ENCODE peak calls at places on chromosomes 2 and 18, in seven cellular contexts. A is endodermal cell, J is lower lobe of right lung, C is astrocyte, U is A673, W is psoas muscle, Y is adrenal gland. S is an unnamed sample.
A peak's percentile ranks its signal among the peaks of the same experiment; 100 is the strongest.

GRCh38 chr2:79721966-79722365 is 209.1 kb downstream of the CTNNA2 start:
- DNase-seq in C (peak; percentile 58), J (no peak), Y (no peak), U (no peak), W (no peak), A (no peak), S (no peak)

GRCh38 chr2:189437931-189438330 is 3.3 kb upstream of the WDR75 start:
- DNase-seq in J (no peak), C (no peak), U (no peak), Y (no peak), W (no peak), A (no peak), S (no peak)

GRCh38 chr2:232338759-232339106 is 39.8 kb upstream of the ALPP start:
- DNase-seq in C (no peak), A (no peak), U (no peak), J (peak; percentile 38), W (peak; percentile 37), Y (no peak), S (no peak)

GRCh38 chr2:158181171-158181570 is 79.5 kb downstream of the UPP2 start:
- DNase-seq in U (no peak), A (no peak), J (no peak), Y (no peak), C (no peak), W (no peak), S (no peak)

GRCh38 chr2:14901740-14902139 is 269.2 kb downstream of the LRATD1 start:
- DNase-seq in W (no peak), J (no peak), C (no peak), U (peak; percentile 70), Y (no peak), A (no peak), S (no peak)

GRCh38 chr2:194705398-194705797 is 951.6 kb upstream of the SLC39A10 start:
- DNase-seq in J (no peak), Y (no peak), A (no peak), C (no peak), W (no peak), U (no peak), S (no peak)

GRCh38 chr2:108253106-108253505 is 13.3 kb downstream of the SULT1C3 start:
- DNase-seq in A (no peak), U (no peak), W (no peak), Y (no peak), J (no peak), C (no peak), S (no peak)

GRCh38 chr2:218259099-218259921 is 1.5 kb upstream of the GPBAR1 start:
- DNase-seq in J (peak; percentile 60), W (peak; percentile 78), C (peak; percentile 68), A (no peak), U (no peak), Y (no peak), S (no peak)

GRCh38 chr2:175004730-175004979 is 526 bp downstream of the CHN1 start:
- DNase-seq in J (no peak), Y (peak; percentile 39), W (no peak), A (no peak), U (no peak), C (no peak), S (peak; percentile 58)

GRCh38 chr2:42249887-42250286 is 80.7 kb downstream of the EML4 start:
- DNase-seq in U (peak; percentile 85), C (peak; percentile 45), W (no peak), Y (no peak), J (no peak), A (no peak), S (peak; percentile 72)

DNA sequence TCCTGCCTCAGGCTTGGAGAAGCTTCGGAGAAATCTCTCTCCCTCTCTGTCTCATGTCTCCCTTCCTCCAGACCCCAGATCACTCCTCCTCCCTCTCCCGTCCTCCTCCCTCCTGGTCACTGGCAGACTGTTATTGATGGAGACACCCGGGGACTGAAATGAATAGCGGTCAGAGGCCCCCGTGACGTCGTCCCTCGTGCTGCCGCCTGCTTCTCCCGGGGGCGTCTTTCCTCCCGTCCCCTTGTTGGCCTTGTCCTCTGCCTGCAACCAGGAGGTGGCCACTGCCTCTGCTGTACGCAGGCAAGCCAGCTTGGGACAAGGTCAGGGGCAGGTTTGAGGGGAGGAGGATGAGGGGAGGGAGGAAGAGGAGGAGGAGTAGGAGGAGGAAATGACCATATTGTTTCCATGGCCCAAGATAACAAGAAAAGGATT is 78.2 kb downstream of the CELF4 start:
- DNase-seq in A (no peak), U (no peak), W (no peak), C (no peak), Y (peak; percentile 28), J (no peak), S (no peak)
- H3K4me1 ChIP-seq in A (no peaks in the 10 kb centered on the region), U (no peaks in the 10 kb centered on the region), W (no peaks in the 10 kb centered on the region), C (no peaks in the 10 kb centered on the region), Y (no peaks in the 10 kb centered on the region), J (no peaks in the 10 kb centered on the region), S (no peaks in the 10 kb centered on the region)

DNA sequence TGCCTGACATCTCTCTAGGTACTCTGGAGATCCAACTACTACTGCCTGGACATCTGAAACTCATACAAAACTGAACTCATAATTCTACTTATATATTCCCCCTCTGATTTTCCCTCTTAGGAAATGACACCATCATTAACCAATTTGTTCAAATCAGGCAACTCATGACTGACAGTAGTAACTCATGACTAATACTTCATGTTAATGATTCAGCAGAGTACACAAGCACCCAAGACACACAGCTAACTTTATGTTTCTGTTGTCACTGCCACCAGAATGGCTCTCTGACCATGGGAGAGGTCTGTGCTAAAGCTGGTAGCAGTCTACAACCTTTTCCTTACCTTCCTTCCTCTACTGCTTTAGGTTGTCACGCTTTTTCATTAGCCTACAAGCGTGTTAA is 91.1 kb downstream of the ITSN2 start:
- DNase-seq in A (no peak), C (no peak), U (peak; percentile 7), J (no peak), Y (no peak), W (no peak), S (no peak)
- H3K36me3 ChIP-seq in A (no peaks in the 10 kb centered on the region), C (peaks cover 3% of the 10 kb centered on the region), U (no peaks in the 10 kb centered on the region), J (peaks cover 96% of the 10 kb centered on the region), Y (peaks cover 28% of the 10 kb centered on the region), W (peaks cover 85% of the 10 kb centered on the region), S (peaks cover 31% of the 10 kb centered on the region)

DNA sequence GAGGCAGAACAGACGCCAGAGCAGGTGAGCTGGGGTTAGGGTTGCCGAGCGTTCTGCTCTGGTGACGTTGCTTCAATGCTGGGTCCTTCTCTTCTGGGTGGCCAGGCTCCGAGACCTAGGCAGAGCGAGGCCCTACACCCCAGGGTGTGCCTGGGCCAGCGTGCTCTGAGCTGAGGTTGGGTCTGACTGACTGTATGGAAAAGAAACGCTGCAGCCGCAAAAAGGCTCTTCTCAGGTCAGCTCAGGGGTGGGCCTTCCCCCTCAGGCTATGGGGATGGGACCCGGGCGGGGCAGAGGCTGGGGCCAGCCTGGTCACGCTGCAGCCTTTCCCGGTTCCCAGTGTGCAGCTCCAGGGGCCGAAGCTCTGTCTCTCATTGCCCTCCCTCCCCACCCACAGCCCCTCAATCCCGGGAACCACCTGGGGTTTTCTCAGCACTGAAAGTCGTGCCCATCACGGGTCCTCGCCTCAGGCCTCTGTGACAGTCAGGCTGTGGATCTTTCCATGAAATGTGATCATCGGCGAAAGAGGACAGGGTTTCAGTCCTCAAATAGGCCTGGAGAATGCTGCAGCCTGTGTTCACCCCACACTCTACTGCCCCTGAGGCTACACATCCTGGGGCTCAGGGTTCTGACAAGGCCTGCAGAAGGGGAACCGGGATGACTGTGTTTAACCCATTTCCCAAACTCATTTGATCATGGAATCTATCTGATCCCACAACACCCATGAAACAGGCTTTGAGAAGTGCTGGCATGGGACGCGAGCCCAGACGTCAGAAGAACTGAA is 19.4 kb downstream of the CYP26B1 start:
- DNase-seq in J (no peak), C (no peak), U (no peak), Y (no peak), A (peak; percentile 32), W (no peak), S (no peak)
- H3K27ac ChIP-seq in J (no peak overlapping the region), C (no peak overlapping the region), U (no peak overlapping the region), Y (no peak overlapping the region), A (no peak overlapping the region), W (no peak overlapping the region), S (no peak overlapping the region)

GRCh38 chr2:234450431-234451095 is 46.3 kb downstream of the ARL4C start:
- DNase-seq in J (no peak), C (no peak), A (no peak), Y (no peak), W (no peak), U (no peak), S (no peak)

GRCh38 chr2:234447189-234447588 is 49.7 kb downstream of the ARL4C start:
- DNase-seq in Y (no peak), J (no peak), U (no peak), C (no peak), W (no peak), A (no peak), S (no peak)

GRCh38 chr2:234446404-234447076 is 50.3 kb downstream of the ARL4C start:
- DNase-seq in A (no peak), U (no peak), Y (peak; percentile 55), C (no peak), J (peak; percentile 86), W (peak; percentile 75), S (peak; percentile 15)

GRCh38 chr2:234448506-234449169 is 48.2 kb downstream of the ARL4C start:
- DNase-seq in A (no peak), W (no peak), C (no peak), Y (no peak), U (no peak), J (no peak), S (peak; percentile 27)

DNA sequence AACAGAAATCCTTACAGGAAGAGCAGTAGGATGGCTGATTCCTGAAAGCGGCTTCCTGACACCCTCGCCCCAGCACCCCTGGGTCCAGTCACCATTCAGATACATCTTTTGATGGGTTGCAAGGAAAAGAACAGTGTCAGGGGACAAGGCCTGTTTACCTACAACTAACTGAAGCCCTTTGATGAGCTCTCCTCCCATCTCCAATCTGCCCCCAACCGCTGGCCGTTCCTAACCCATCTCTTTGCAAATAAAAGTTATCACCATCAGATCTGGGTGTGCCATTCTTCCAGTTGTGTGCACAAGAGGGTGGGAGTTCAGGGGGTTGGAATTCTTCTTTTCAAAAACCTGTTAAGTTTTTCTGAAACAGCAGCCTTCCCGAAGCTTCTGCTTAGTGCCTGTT is 48.9 kb downstream of the ARL4C start:
- DNase-seq in A (no peak), U (no peak), W (no peak), J (no peak), C (no peak), Y (no peak), S (no peak)
- H3K4me1 ChIP-seq in A (peaks cover 7% of the 10 kb centered on the region), U (peaks cover 7% of the 10 kb centered on the region), W (no peaks in the 10 kb centered on the region), J (peaks cover 26% of the 10 kb centered on the region), C (peaks cover 60% of the 10 kb centered on the region), Y (no peaks in the 10 kb centered on the region), S (peaks cover 12% of the 10 kb centered on the region)

GRCh38 chr2:11200651-11201050 is 45.4 kb downstream of the SLC66A3 start:
- DNase-seq in A (no peak), W (no peak), J (no peak), Y (no peak), C (no peak), U (no peak), S (no peak)
- H3K36me3 ChIP-seq in A (peaks cover 82% of the 10 kb centered on the region), W (peaks cover 85% of the 10 kb centered on the region), J (peaks cover 75% of the 10 kb centered on the region), Y (peaks cover 52% of the 10 kb centered on the region), C (peaks cover 39% of the 10 kb centered on the region), U (peaks cover 48% of the 10 kb centered on the region), S (peaks cover 56% of the 10 kb centered on the region)